ENCODE peak calls at places on chromosomes 13 and 19, in seven cellular contexts. N is astrocyte of the cerebellum, Y is brain microvascular endothelial cell, W is cardiac muscle cell, Q is foreskin fibroblast, J is stomach, T is heart left ventricle. R is an unnamed sample.

GRCh38 chr19:5273782-5274181 is 66.8 kb downstream of the PTPRS start:
- DNase-seq in N (no peak), Y (no peak), W (no peak), Q (no peak), J (no peak), T (no peak), R (no peak)

GRCh38 chr13:47831265-47831664 is 169.8 kb downstream of the SUCLA2 start:
- DNase-seq in N (no peak), Y (no peak), W (peak; percentile 76), Q (peak; percentile 23), J (no peak), T (no peak), R (peak; percentile 8)

GRCh38 chr19:30017172-30017571 is 75.1 kb downstream of the URI1 start:
- DNase-seq in N (no peak), Y (no peak), W (no peak), Q (no peak), J (no peak), T (no peak), R (no peak)

GRCh38 chr19:18416778-18417249 is 2.4 kb upstream of the SSBP4 start:
- DNase-seq in N (no peak), Y (peak; percentile 93), W (peak; percentile 96), Q (peak; percentile 88), J (peak; percentile 74), T (peak; percentile 95), R (peak; percentile 83)

GRCh38 chr19:49447485-49448431 is 3.9 kb downstream of the PIH1D1 start:
- DNase-seq in N (no peak), Y (no peak), W (peak; percentile 42), Q (peak; percentile 20), J (no peak), T (no peak), R (peak; percentile 20)

GRCh38 chr19:31092189-31092753 is 257.0 kb downstream of the TSHZ3 start:
- DNase-seq in N (no peak), Y (no peak), W (no peak), Q (no peak), J (no peak), T (peak; percentile 29), R (no peak)

GRCh38 chr13:110265682-110266430 is 41.1 kb downstream of the COL4A1 start:
- DNase-seq in N (no peak), Y (no peak), W (no peak), Q (no peak), J (no peak), T (peak; percentile 47), R (no peak)

GRCh38 chr19:4297901-4298771 is 4.1 kb downstream of the TMIGD2 start:
- DNase-seq in N (no peak), Y (peak; percentile 8), W (no peak), Q (no peak), J (no peak), T (no peak), R (no peak)

GRCh38 chr19:53553159-53553558 is 15.2 kb downstream of the ZNF331 start:
- DNase-seq in N (no peak), Y (no peak), W (no peak), Q (no peak), J (no peak), T (no peak), R (no peak)

GRCh38 chr19:46515879-46516350 is 20.2 kb upstream of the PNMA8B start:
- DNase-seq in N (no peak), Y (peak; percentile 26), W (peak; percentile 60), Q (peak; percentile 23), J (no peak), T (no peak), R (peak; percentile 52)

GRCh38 chr19:35216833-35217707 is 11.5 kb downstream of the FAM187B start:
- DNase-seq in N (no peak), Y (no peak), W (no peak), Q (no peak), J (peak; percentile 60), T (peak; percentile 37), R (no peak)

GRCh38 chr13:93226065-93226622 is 463 bp upstream of the GPC6 start:
- DNase-seq in N (no peak), Y (peak; percentile 19), W (no peak), Q (no peak), J (no peak), T (no peak), R (no peak)

GRCh38 chr19:33488826-33489225 is 32.8 kb downstream of the PEPD start:
- DNase-seq in N (no peak), Y (no peak), W (no peak), Q (no peak), J (no peak), T (no peak), R (no peak)

GRCh38 chr19:6736169-6736916 is 1.0 kb downstream of the GPR108 start:
- DNase-seq in N (peak; percentile 70), Y (peak; percentile 84), W (peak; percentile 95), Q (peak; percentile 84), J (peak; percentile 75), T (peak; percentile 74), R (peak; percentile 91)

GRCh38 chr13:86155756-86156155 is 356.5 kb upstream of the SLITRK6 start:
- DNase-seq in N (no peak), Y (no peak), W (no peak), Q (no peak), J (no peak), T (no peak), R (no peak)

DNA sequence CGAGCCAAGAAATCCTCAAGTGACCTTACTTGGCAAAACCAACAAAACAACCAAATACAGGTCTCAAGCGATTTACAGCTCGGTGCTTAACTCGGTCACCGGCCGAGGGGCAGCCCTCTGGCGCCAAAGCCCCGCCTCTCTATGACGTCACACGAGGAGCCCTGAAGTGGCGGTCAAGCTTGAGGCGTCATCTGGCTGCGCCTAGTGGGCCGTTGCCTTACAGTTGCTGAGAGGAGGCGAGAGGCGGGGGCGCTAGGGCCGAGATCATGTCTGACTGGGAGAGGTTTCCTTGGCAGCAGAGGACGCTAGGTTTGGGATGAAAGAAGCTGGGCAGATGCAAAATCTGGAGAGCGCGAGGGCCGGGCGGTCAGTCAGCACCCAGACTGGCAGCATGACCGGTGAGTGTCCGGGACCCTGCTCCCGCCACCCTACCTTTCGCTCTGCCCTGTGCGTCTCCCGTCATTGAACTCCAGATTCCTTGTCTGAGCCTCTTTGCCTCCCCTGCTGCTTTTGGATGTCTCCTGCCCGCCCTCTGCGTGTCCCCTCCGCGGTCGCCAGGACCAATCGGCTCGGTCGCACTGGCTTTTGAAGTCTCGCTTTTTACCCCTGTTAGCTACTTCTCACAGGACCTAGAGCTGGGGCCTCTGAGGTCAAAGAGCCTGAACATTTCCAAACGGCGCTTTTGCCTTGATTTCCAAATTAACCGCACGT is at the start of gene CDADC1:
- DNase-seq in N (peak; percentile 93), Y (peak; percentile 95), W (peak; percentile 98), Q (peak; percentile 93), J (peak; percentile 98), T (peak; percentile 98), R (peak; percentile 94)
- TF ChIP-seq CTCF in N (no peak), Y (no peak), W (no peak), Q (no peak), J (no peak), T (no peak), R (no peak)

GRCh38 chr13:71316964-71317363 is 550.0 kb downstream of the DACH1 start:
- DNase-seq in N (no peak), Y (no peak), W (no peak), Q (no peak), J (no peak), T (no peak), R (no peak)

DNA sequence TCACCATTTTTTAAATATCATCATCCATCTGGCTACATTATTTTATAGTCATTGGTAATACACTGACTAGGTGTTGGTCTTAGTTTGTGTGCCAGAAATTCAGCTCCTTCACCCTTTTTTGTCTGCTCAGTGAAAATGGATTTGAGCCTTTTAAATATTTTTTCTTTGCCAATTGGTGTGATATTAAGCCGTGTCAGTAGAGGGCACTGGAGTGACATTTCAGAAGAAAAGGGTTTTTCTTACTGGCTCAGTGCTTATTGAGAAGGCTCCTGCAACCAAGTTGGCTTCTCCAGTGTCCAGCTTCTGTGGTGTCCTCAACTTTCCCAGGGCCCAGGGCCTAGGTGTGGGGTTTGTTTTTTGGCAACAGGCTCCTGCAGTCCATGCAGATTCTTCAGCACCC is 546.6 kb downstream of the DACH1 start:
- DNase-seq in N (no peak), Y (peak; percentile 19), W (peak; percentile 53), Q (no peak), J (no peak), T (no peak), R (no peak)
- TF ChIP-seq CTCF in N (peak; percentile 18), Y (peak; percentile 51), W (peak; percentile 56), Q (peak; percentile 38), J (no peak), T (no peak), R (no peak)

GRCh38 chr13:52779028-52779612 is 39.5 kb upstream of the CNMD start:
- DNase-seq in N (no peak), Y (no peak), W (no peak), Q (no peak), J (no peak), T (no peak), R (no peak)
- TF ChIP-seq CTCF in N (no peak), Y (no peak), W (no peak), Q (no peak), J (no peak), T (no peak), R (no peak)

GRCh38 chr13:98970293-98970692 is 7.6 kb downstream of the DOCK9 start:
- DNase-seq in N (no peak), Y (no peak), W (no peak), Q (no peak), J (no peak), T (no peak), R (peak; percentile 7)
- TF ChIP-seq CTCF in N (no peak), Y (no peak), W (no peak), Q (no peak), J (no peak), T (no peak), R (no peak)

DNA sequence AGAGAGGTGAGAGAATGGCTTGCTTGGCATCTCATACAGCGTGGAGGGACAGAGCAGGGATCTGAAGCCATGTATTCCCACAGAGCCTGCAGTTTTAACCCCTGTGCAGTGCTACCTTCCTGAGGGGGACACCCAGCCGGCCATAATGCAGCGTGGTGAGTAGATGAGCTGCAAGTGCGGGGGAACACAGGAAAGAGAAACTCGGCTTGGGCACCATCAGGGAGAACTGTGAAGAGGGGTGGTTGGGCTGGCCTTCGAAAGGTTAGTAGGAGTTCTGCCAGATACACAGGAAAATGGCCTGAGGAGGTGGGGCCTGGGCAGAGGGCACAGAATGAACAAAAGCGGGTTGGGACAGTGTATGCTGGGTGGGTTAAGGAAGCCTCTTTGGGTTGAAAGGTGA is 88.3 kb downstream of the SIPA1L3 start:
- DNase-seq in N (no peak), Y (no peak), W (no peak), Q (no peak), J (no peak), T (no peak), R (no peak)
- TF ChIP-seq CTCF in N (no peak), Y (no peak), W (no peak), Q (no peak), J (no peak), T (no peak), R (no peak)

GRCh38 chr13:51449018-51449417 is 3.8 kb downstream of the INTS6 start:
- DNase-seq in N (no peak), Y (no peak), W (no peak), Q (no peak), J (no peak), T (no peak), R (no peak)

DNA sequence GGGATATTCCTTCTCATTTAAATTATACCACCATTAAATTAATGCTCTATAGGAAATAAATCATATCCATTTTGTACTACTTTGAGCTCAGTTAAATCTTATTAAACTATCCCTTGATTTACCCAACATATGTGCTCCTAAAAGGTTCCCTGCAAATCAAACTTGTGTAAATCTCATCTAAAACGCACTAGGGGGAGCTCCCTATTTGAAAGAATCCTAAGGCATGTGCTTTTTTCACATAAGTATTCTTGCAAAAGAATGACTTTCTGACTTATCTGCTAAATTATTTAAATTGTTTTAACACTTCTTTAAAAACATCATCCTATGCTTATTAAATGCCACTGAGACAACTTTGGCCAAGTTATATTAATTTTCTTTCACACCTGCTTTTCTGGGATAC is 7.9 kb downstream of the INTS6 start:
- DNase-seq in N (no peak), Y (no peak), W (peak; percentile 72), Q (peak; percentile 20), J (no peak), T (no peak), R (peak; percentile 76)
- TF ChIP-seq CTCF in N (peak; percentile 40), Y (peak; percentile 24), W (peak; percentile 42), Q (peak; percentile 28), J (no peak), T (peak; percentile 39), R (peak; percentile 46)